ENCODE peak calls at places on chromosomes 2 and 18, in nine cellular contexts. One of them, this sample, is unnamed.

GRCh38 chr18:13500227-13500865 is 226.0 kb downstream of the FAM210A start:
- DNase-seq in transverse colon: no peak
- DNase-seq in heart left ventricle: peak; percentile 51
- DNase-seq in A549: no peak
- DNase-seq in HCT116: no peak
- DNase-seq in IMR-90: peak; percentile 57
- DNase-seq in neural progenitor cell: peak; percentile 68
- DNase-seq in left ventricle myocardium inferior: peak; percentile 59
- DNase-seq in foreskin keratinocyte: peak; percentile 64
- DNase-seq in this sample: peak; percentile 78

GRCh38 chr18:47254341-47254939 is 3.0 kb upstream of the SKOR2 start:
- DNase-seq in transverse colon: no peak
- DNase-seq in heart left ventricle: peak; percentile 55
- DNase-seq in A549: no peak
- DNase-seq in HCT116: no peak
- DNase-seq in IMR-90: peak; percentile 22
- DNase-seq in neural progenitor cell: peak; percentile 94
- DNase-seq in left ventricle myocardium inferior: peak; percentile 26
- DNase-seq in foreskin keratinocyte: no peak
- DNase-seq in this sample: no peak

GRCh38 chr2:8327371-8328100 is 354.3 kb upstream of the ID2 start:
- DNase-seq in transverse colon: no peak
- DNase-seq in heart left ventricle: no peak
- DNase-seq in A549: no peak
- DNase-seq in HCT116: no peak
- DNase-seq in IMR-90: no peak
- DNase-seq in neural progenitor cell: no peak
- DNase-seq in left ventricle myocardium inferior: no peak
- DNase-seq in foreskin keratinocyte: no peak
- DNase-seq in this sample: peak; percentile 52

GRCh38 chr2:101566632-101567228 is 91.8 kb upstream of the RFX8 start:
- DNase-seq in transverse colon: no peak
- DNase-seq in heart left ventricle: no peak
- DNase-seq in A549: no peak
- DNase-seq in HCT116: no peak
- DNase-seq in IMR-90: no peak
- DNase-seq in neural progenitor cell: no peak
- DNase-seq in left ventricle myocardium inferior: no peak
- DNase-seq in foreskin keratinocyte: no peak
- DNase-seq in this sample: no peak

GRCh38 chr2:126513033-126513432 is 142.9 kb upstream of the GYPC start:
- DNase-seq in transverse colon: no peak
- DNase-seq in heart left ventricle: no peak
- DNase-seq in A549: no peak
- DNase-seq in HCT116: no peak
- DNase-seq in IMR-90: peak; percentile 14
- DNase-seq in neural progenitor cell: no peak
- DNase-seq in left ventricle myocardium inferior: no peak
- DNase-seq in foreskin keratinocyte: peak; percentile 3
- DNase-seq in this sample: no peak

GRCh38 chr2:10036095-10036879 is 7.1 kb upstream of the KLF11 start:
- DNase-seq in transverse colon: peak; percentile 64
- DNase-seq in heart left ventricle: peak; percentile 85
- DNase-seq in A549: peak; percentile 95
- DNase-seq in HCT116: no peak
- DNase-seq in IMR-90: peak; percentile 63
- DNase-seq in neural progenitor cell: peak; percentile 42
- DNase-seq in left ventricle myocardium inferior: peak; percentile 73
- DNase-seq in foreskin keratinocyte: no peak
- DNase-seq in this sample: peak; percentile 80

GRCh38 chr2:127634066-127634617 is 11.8 kb upstream of the GPR17 start:
- DNase-seq in transverse colon: no peak
- DNase-seq in heart left ventricle: peak; percentile 62
- DNase-seq in A549: no peak
- DNase-seq in HCT116: no peak
- DNase-seq in IMR-90: no peak
- DNase-seq in neural progenitor cell: no peak
- DNase-seq in left ventricle myocardium inferior: no peak
- DNase-seq in foreskin keratinocyte: no peak
- DNase-seq in this sample: no peak

GRCh38 chr2:127083819-127084503 is 23.0 kb downstream of the BIN1 start:
- DNase-seq in transverse colon: peak; percentile 68
- DNase-seq in heart left ventricle: peak; percentile 81
- DNase-seq in A549: no peak
- DNase-seq in HCT116: no peak
- DNase-seq in IMR-90: peak; percentile 98
- DNase-seq in neural progenitor cell: no peak
- DNase-seq in left ventricle myocardium inferior: peak; percentile 74
- DNase-seq in foreskin keratinocyte: no peak
- DNase-seq in this sample: peak; percentile 94

GRCh38 chr18:28114472-28114871 is 62.5 kb downstream of the CDH2 start:
- DNase-seq in transverse colon: no peak
- DNase-seq in heart left ventricle: no peak
- DNase-seq in A549: no peak
- DNase-seq in HCT116: no peak
- DNase-seq in IMR-90: peak; percentile 80
- DNase-seq in neural progenitor cell: no peak
- DNase-seq in left ventricle myocardium inferior: no peak
- DNase-seq in foreskin keratinocyte: peak; percentile 61
- DNase-seq in this sample: no peak

GRCh38 chr2:174392706-174393105 is 2.8 kb upstream of the SCRN3 start:
- DNase-seq in transverse colon: no peak
- DNase-seq in heart left ventricle: no peak
- DNase-seq in A549: no peak
- DNase-seq in HCT116: no peak
- DNase-seq in IMR-90: no peak
- DNase-seq in neural progenitor cell: no peak
- DNase-seq in left ventricle myocardium inferior: no peak
- DNase-seq in foreskin keratinocyte: no peak
- DNase-seq in this sample: no peak

GRCh38 chr18:26185267-26185666 is 41.0 kb upstream of the TAF4B start:
- DNase-seq in transverse colon: no peak
- DNase-seq in heart left ventricle: no peak
- DNase-seq in A549: peak; percentile 19
- DNase-seq in HCT116: peak; percentile 48
- DNase-seq in IMR-90: no peak
- DNase-seq in neural progenitor cell: no peak
- DNase-seq in left ventricle myocardium inferior: no peak
- DNase-seq in foreskin keratinocyte: no peak
- DNase-seq in this sample: no peak

GRCh38 chr18:26192233-26192632 is 34.0 kb upstream of the TAF4B start:
- DNase-seq in transverse colon: no peak
- DNase-seq in heart left ventricle: no peak
- DNase-seq in A549: no peak
- DNase-seq in HCT116: no peak
- DNase-seq in IMR-90: no peak
- DNase-seq in neural progenitor cell: no peak
- DNase-seq in left ventricle myocardium inferior: no peak
- DNase-seq in foreskin keratinocyte: no peak
- DNase-seq in this sample: no peak

GRCh38 chr18:26190506-26190905 is 35.7 kb upstream of the TAF4B start:
- DNase-seq in transverse colon: peak; percentile 43
- DNase-seq in heart left ventricle: no peak
- DNase-seq in A549: no peak
- DNase-seq in HCT116: no peak
- DNase-seq in IMR-90: no peak
- DNase-seq in neural progenitor cell: no peak
- DNase-seq in left ventricle myocardium inferior: no peak
- DNase-seq in foreskin keratinocyte: no peak
- DNase-seq in this sample: no peak
- H3K4me1 ChIP-seq in transverse colon: no peaks in the 10 kb centered on the region
- H3K4me1 ChIP-seq in heart left ventricle: no peaks in the 10 kb centered on the region
- H3K4me1 ChIP-seq in A549: no peaks in the 10 kb centered on the region
- H3K4me1 ChIP-seq in HCT116: no peaks in the 10 kb centered on the region
- H3K4me1 ChIP-seq in IMR-90: no peaks in the 10 kb centered on the region
- H3K4me1 ChIP-seq in neural progenitor cell: no peaks in the 10 kb centered on the region
- H3K4me1 ChIP-seq in left ventricle myocardium inferior: no peaks in the 10 kb centered on the region
- H3K4me1 ChIP-seq in foreskin keratinocyte: no peaks in the 10 kb centered on the region
- H3K4me1 ChIP-seq in this sample: no peaks in the 10 kb centered on the region

GRCh38 chr2:171564463-171564862 is 42.2 kb downstream of the CYBRD1 start:
- DNase-seq in transverse colon: no peak
- DNase-seq in heart left ventricle: no peak
- DNase-seq in A549: no peak
- DNase-seq in HCT116: no peak
- DNase-seq in IMR-90: peak; percentile 39
- DNase-seq in neural progenitor cell: no peak
- DNase-seq in left ventricle myocardium inferior: no peak
- DNase-seq in foreskin keratinocyte: no peak
- DNase-seq in this sample: no peak

GRCh38 chr2:171566099-171566498 is 43.8 kb downstream of the CYBRD1 start:
- DNase-seq in transverse colon: no peak
- DNase-seq in heart left ventricle: no peak
- DNase-seq in A549: no peak
- DNase-seq in HCT116: no peak
- DNase-seq in IMR-90: no peak
- DNase-seq in neural progenitor cell: no peak
- DNase-seq in left ventricle myocardium inferior: no peak
- DNase-seq in foreskin keratinocyte: no peak
- DNase-seq in this sample: no peak

GRCh38 chr2:171571721-171572120 is 49.4 kb downstream of the CYBRD1 start:
- DNase-seq in transverse colon: no peak
- DNase-seq in heart left ventricle: no peak
- DNase-seq in A549: no peak
- DNase-seq in HCT116: no peak
- DNase-seq in IMR-90: no peak
- DNase-seq in neural progenitor cell: no peak
- DNase-seq in left ventricle myocardium inferior: no peak
- DNase-seq in foreskin keratinocyte: no peak
- DNase-seq in this sample: no peak

GRCh38 chr2:171566753-171567152 is 44.5 kb downstream of the CYBRD1 start:
- DNase-seq in transverse colon: no peak
- DNase-seq in heart left ventricle: no peak
- DNase-seq in A549: no peak
- DNase-seq in HCT116: no peak
- DNase-seq in IMR-90: no peak
- DNase-seq in neural progenitor cell: no peak
- DNase-seq in left ventricle myocardium inferior: no peak
- DNase-seq in foreskin keratinocyte: no peak
- DNase-seq in this sample: no peak

GRCh38 chr2:171568085-171568484 is 45.8 kb downstream of the CYBRD1 start:
- DNase-seq in transverse colon: no peak
- DNase-seq in heart left ventricle: no peak
- DNase-seq in A549: no peak
- DNase-seq in HCT116: no peak
- DNase-seq in IMR-90: no peak
- DNase-seq in neural progenitor cell: no peak
- DNase-seq in left ventricle myocardium inferior: no peak
- DNase-seq in foreskin keratinocyte: no peak
- DNase-seq in this sample: no peak
- TF ChIP-seq CTCF in transverse colon: no peak
- TF ChIP-seq CTCF in heart left ventricle: no peak
- TF ChIP-seq CTCF in A549: no peak
- TF ChIP-seq CTCF in HCT116: peak; percentile 6
- TF ChIP-seq CTCF in IMR-90: no peak
- TF ChIP-seq CTCF in neural progenitor cell: peak; percentile 33
- TF ChIP-seq CTCF in left ventricle myocardium inferior: no peak
- TF ChIP-seq CTCF in foreskin keratinocyte: no peak
- TF ChIP-seq CTCF in this sample: no peak

GRCh38 chr2:46779447-46779941 is 136.1 kb downstream of the MCFD2 start:
- DNase-seq in transverse colon: no peak
- DNase-seq in heart left ventricle: no peak
- DNase-seq in A549: no peak
- DNase-seq in HCT116: no peak
- DNase-seq in IMR-90: peak; percentile 59
- DNase-seq in neural progenitor cell: no peak
- DNase-seq in left ventricle myocardium inferior: no peak
- DNase-seq in foreskin keratinocyte: peak; percentile 90
- DNase-seq in this sample: no peak

GRCh38 chr2:46778516-46778915 is 137.1 kb downstream of the MCFD2 start:
- DNase-seq in transverse colon: no peak
- DNase-seq in heart left ventricle: peak; percentile 46
- DNase-seq in A549: no peak
- DNase-seq in HCT116: no peak
- DNase-seq in IMR-90: no peak
- DNase-seq in neural progenitor cell: peak; percentile 26
- DNase-seq in left ventricle myocardium inferior: no peak
- DNase-seq in foreskin keratinocyte: no peak
- DNase-seq in this sample: no peak

GRCh38 chr2:46774499-46775228 is 140.9 kb downstream of the MCFD2 start:
- DNase-seq in transverse colon: no peak
- DNase-seq in heart left ventricle: no peak
- DNase-seq in A549: no peak
- DNase-seq in HCT116: no peak
- DNase-seq in IMR-90: peak; percentile 72
- DNase-seq in neural progenitor cell: no peak
- DNase-seq in left ventricle myocardium inferior: no peak
- DNase-seq in foreskin keratinocyte: no peak
- DNase-seq in this sample: no peak

GRCh38 chr2:46775722-46776121 is 139.9 kb downstream of the MCFD2 start:
- DNase-seq in transverse colon: no peak
- DNase-seq in heart left ventricle: no peak
- DNase-seq in A549: no peak
- DNase-seq in HCT116: no peak
- DNase-seq in IMR-90: no peak
- DNase-seq in neural progenitor cell: no peak
- DNase-seq in left ventricle myocardium inferior: no peak
- DNase-seq in foreskin keratinocyte: no peak
- DNase-seq in this sample: no peak

GRCh38 chr2:46776687-46777327 is 138.8 kb downstream of the MCFD2 start:
- DNase-seq in transverse colon: peak; percentile 55
- DNase-seq in heart left ventricle: peak; percentile 54
- DNase-seq in A549: peak; percentile 76
- DNase-seq in HCT116: peak; percentile 54
- DNase-seq in IMR-90: peak; percentile 79
- DNase-seq in neural progenitor cell: peak; percentile 75
- DNase-seq in left ventricle myocardium inferior: peak; percentile 36
- DNase-seq in foreskin keratinocyte: no peak
- DNase-seq in this sample: no peak
- H3K4me1 ChIP-seq in transverse colon: peaks cover 14% of the 10 kb centered on the region
- H3K4me1 ChIP-seq in heart left ventricle: peaks cover 18% of the 10 kb centered on the region
- H3K4me1 ChIP-seq in A549: peaks cover 62% of the 10 kb centered on the region
- H3K4me1 ChIP-seq in HCT116: peaks cover 48% of the 10 kb centered on the region
- H3K4me1 ChIP-seq in IMR-90: peaks cover 26% of the 10 kb centered on the region
- H3K4me1 ChIP-seq in neural progenitor cell: peaks cover 13% of the 10 kb centered on the region
- H3K4me1 ChIP-seq in left ventricle myocardium inferior: peaks cover 37% of the 10 kb centered on the region
- H3K4me1 ChIP-seq in foreskin keratinocyte: peaks cover 16% of the 10 kb centered on the region
- H3K4me1 ChIP-seq in this sample: peaks cover 36% of the 10 kb centered on the region

DNA sequence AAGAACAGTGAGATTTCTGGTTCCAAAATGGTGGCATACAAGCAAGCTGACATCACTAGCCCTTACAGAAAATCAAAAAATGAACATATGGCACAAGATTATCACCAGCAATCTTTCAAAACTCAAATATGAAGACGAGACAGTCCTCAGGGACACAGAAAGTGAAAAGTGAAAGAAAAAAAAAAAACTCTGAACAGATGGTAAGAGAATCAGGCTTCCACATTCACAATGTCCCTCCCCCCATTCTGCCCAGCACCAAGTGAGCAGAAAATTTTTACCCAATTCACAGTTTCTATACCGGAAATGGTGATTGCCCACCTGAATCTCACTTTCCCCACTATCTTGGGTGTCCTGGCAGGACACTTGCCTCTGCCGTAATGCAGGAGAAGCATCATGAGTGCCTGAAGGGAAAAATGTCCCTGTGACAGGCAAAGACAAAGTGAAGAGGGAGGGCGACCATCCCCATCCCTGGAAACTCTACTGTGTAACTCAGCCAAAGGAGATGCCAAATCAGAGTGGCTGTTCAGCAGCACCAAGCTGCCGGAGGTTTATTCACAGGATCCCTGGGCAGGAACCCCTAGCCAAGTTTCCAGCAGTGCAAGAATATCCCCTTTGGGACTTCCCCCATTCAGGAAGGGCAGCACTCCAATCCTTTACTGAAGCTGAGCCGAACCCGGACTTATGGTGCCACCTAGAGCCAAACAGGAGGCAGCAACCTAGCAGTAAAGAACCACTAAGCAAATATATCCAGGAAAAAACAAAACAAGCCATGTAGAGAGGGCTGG is 312.2 kb downstream of the LRATD1 start:
- DNase-seq in transverse colon: no peak
- DNase-seq in heart left ventricle: no peak
- DNase-seq in A549: no peak
- DNase-seq in HCT116: peak; percentile 29
- DNase-seq in IMR-90: peak; percentile 34
- DNase-seq in neural progenitor cell: peak; percentile 68
- DNase-seq in left ventricle myocardium inferior: no peak
- DNase-seq in foreskin keratinocyte: no peak
- DNase-seq in this sample: no peak
- TF ChIP-seq CTCF in transverse colon: no peak
- TF ChIP-seq CTCF in heart left ventricle: no peak
- TF ChIP-seq CTCF in A549: no peak
- TF ChIP-seq CTCF in HCT116: peak; percentile 40
- TF ChIP-seq CTCF in IMR-90: peak; percentile 23
- TF ChIP-seq CTCF in neural progenitor cell: peak; percentile 66
- TF ChIP-seq CTCF in left ventricle myocardium inferior: no peak
- TF ChIP-seq CTCF in foreskin keratinocyte: peak; percentile 69
- TF ChIP-seq CTCF in this sample: no peak